ENCODE peak calls at places on chromosomes 12 and 14, in six cellular contexts. C is HFF-Myc, U is heart right ventricle, O is left ventricle myocardium inferior, Q is body of pancreas, R is HCT116. H is an unnamed sample.

GRCh38 chr12:32181498-32182175 is 75.0 kb downstream of the BICD1 start:
- DNase-seq in U (no peak), O (no peak), Q (no peak), C (peak), R (no peak), H (no peak)

GRCh38 chr14:104865631-104866441 is 768 bp downstream of the CEP170B start:
- DNase-seq in U (peak), Q (peak), C (no peak), R (peak), O (peak), H (no peak)

GRCh38 chr14:91439345-91439744 is 21.7 kb upstream of the CCDC88C start:
- DNase-seq in U (no peak), R (no peak), O (no peak), C (no peak), Q (no peak), H (no peak)

GRCh38 chr12:48758737-48759136 is 30.2 kb downstream of the ADCY6 start:
- DNase-seq in C (no peak), R (no peak), Q (no peak), U (no peak), O (no peak), H (no peak)

GRCh38 chr14:103741876-103742275 is 26.3 kb downstream of the ZFYVE21 start:
- DNase-seq in R (no peak), U (no peak), O (no peak), C (no peak), Q (no peak), H (no peak)

GRCh38 chr12:79223761-79224160 is 359.2 kb downstream of the SYT1 start:
- DNase-seq in U (no peak), Q (no peak), O (no peak), C (no peak), R (no peak), H (no peak)

GRCh38 chr12:45543887-45544286 is 185.6 kb upstream of the ARID2 start:
- DNase-seq in O (no peak), R (peak), Q (peak), C (peak), U (peak), H (peak)

GRCh38 chr12:109739747-109740693 is 26.4 kb downstream of the FAM222A start:
- DNase-seq in O (peak), U (no peak), Q (peak), R (no peak), C (no peak), H (no peak)

GRCh38 chr14:63229330-63230059 is 25.3 kb downstream of the RHOJ start:
- DNase-seq in Q (no peak), O (peak), R (no peak), C (no peak), U (peak), H (no peak)

GRCh38 chr12:22130671-22131070 is 84.7 kb downstream of the CMAS start:
- DNase-seq in U (no peak), C (no peak), Q (no peak), R (no peak), O (no peak), H (no peak)

GRCh38 chr12:14776236-14776959 is 26.9 kb downstream of the WBP11 start:
- DNase-seq in R (no peak), C (no peak), U (no peak), O (no peak), Q (no peak), H (no peak)
- TF ChIP-seq CTCF in R (no peak), C (no peak), U (no peak), O (peak), Q (no peak), H (peak)

GRCh38 chr12:26810330-26810729 is 22.7 kb downstream of the ITPR2 start:
- DNase-seq in R (no peak), U (peak), Q (peak), C (no peak), O (peak), H (no peak)
- H3K4me3 ChIP-seq in R (no peak), U (no peak), Q (no peak), C (no peak), O (peak), H (no peak)

DNA sequence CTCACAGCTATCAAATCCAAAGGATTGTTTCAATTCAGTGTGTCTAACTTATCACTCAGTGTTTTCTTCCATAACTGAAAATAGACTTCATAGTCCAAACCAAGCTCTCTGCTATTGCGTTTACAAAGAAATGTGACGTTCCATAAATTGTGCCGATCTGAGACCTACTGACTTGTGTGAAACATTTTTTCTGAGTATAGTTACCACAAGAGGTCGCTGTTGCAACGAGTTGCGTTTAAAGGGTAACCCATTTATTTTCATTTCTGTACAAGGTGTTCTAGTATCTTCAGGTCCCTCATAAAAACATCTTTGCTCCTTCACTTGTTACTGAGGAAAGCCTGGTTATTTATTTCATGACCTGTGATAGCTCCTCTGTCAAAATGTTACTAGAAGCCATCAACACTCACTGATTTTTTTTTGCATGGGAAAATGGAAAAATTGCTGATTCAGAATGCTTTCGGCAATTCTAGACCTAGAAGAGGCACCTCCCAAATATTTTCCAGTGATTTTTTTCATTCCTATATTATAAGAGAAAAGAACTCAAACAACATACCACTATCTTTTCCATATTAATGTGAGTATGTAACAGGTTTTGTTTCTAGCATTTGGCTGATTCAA is 60.9 kb upstream of the OR4E1 start:
- DNase-seq in R (peak), C (peak), O (no peak), Q (peak), U (no peak), H (peak)
- TF ChIP-seq CTCF in R (no peak), C (peak), O (peak), Q (peak), U (peak), H (peak)

GRCh38 chr14:74426202-74426582 is at the start of gene SYNDIG1L:
- DNase-seq in C (no peak), U (no peak), Q (no peak), O (no peak), R (no peak), H (no peak)
- H3K4me3 ChIP-seq in C (no peak), U (no peak), Q (no peak), O (peak), R (no peak), H (no peak)

GRCh38 chr14:58272589-58273372 is 25.6 kb upstream of the ARID4A start:
- DNase-seq in U (peak), Q (peak), O (no peak), R (no peak), C (peak), H (no peak)
- TF ChIP-seq CTCF in U (peak), Q (peak), O (peak), R (no peak), C (peak), H (peak)

GRCh38 chr12:75711276-75711675 is 199.9 kb upstream of the KRR1 start:
- DNase-seq in O (no peak), R (no peak), C (no peak), U (no peak), Q (no peak), H (no peak)
- H3K4me3 ChIP-seq in O (no peak), R (no peak), C (no peak), U (no peak), Q (no peak), H (no peak)

GRCh38 chr12:104976703-104977102 is 9.4 kb upstream of the NOPCHAP1 start:
- DNase-seq in O (no peak), R (no peak), Q (peak), U (no peak), C (no peak), H (no peak)
- TF ChIP-seq CTCF in O (no peak), R (no peak), Q (no peak), U (no peak), C (no peak), H (no peak)

GRCh38 chr14:75141062-75141461 is 14.2 kb upstream of the NEK9 start:
- DNase-seq in C (no peak), R (no peak), O (no peak), Q (no peak), U (no peak), H (no peak)

GRCh38 chr14:75140620-75141019 is 13.8 kb upstream of the NEK9 start:
- DNase-seq in O (no peak), Q (no peak), C (no peak), U (no peak), R (no peak), H (no peak)

GRCh38 chr14:75141967-75142366 is 15.1 kb upstream of the NEK9 start:
- DNase-seq in C (no peak), R (no peak), O (no peak), Q (peak), U (no peak), H (no peak)

GRCh38 chr14:75143761-75144527 is 17.1 kb upstream of the NEK9 start:
- DNase-seq in O (no peak), R (no peak), Q (no peak), C (no peak), U (no peak), H (no peak)

DNA sequence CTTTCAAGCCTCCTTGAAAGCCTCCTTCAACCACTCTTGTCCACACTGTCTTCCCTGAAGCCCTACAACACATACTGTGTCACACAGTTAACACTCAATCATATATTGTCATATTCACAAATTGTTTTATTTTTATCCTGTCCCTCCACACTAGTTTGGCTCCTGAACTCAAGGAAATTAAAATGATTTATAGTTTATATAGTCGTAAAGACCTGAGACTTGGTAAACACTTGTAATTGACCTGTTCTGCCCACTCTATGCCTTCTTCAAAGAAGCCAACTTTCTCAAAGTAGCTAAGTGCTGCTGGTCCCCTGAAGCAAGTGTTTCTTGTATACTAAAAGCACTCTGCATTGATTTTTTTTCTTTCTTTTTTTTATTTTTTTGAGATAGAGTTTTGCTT is 15.6 kb upstream of the NEK9 start:
- DNase-seq in C (no peak), Q (no peak), R (no peak), U (no peak), O (no peak), H (no peak)
- H3K4me3 ChIP-seq in C (no peak), Q (no peak), R (no peak), U (no peak), O (no peak), H (no peak)

DNA sequence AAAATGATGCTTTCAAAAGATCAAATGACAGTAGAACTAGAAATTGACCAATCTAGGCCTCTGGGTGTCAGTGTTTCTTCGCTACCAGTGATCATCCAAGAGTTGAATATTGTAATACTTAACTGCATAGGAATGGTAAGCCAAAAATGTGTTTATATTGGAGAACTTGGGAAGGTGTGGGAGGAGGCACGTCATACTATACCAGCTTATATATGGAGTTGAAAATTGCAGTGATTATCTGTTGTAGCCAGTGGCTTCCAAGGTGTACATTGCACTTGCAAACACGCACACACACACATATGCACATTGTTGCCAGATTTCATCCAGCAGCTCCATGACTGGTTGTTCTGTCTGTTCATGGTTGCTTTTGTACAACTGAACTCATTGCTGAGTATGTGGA is 36.1 kb downstream of the EID3 start:
- DNase-seq in O (no peak), C (no peak), R (no peak), Q (no peak), U (no peak), H (no peak)
- TF ChIP-seq CTCF in O (no peak), C (no peak), R (no peak), Q (no peak), U (no peak), H (no peak)

GRCh38 chr12:51171884-51172514 is 936 bp downstream of the TFCP2 start:
- DNase-seq in O (no peak), Q (peak), R (no peak), U (no peak), C (no peak), H (no peak)
- H3K4me3 ChIP-seq in O (peak), Q (peak), R (peak), U (peak), C (peak), H (peak)

H was measured in kidney epithelial cell.